ENCODE peak calls at places on chromosome 14, in six cellular contexts. G is NCI-H460; O is stimulated activated CD4-positive, alpha-beta T cell treated with anti-CD3 and anti-CD28 coated beads, Interleukin-1b, Interleukin-23, amount 100 ng/mL, for 24 hours; M is Caco-2; U is NCI-H1105 treated with DMSO at 0.1 percent for 48 hours; W is GM12864. S is an unnamed sample.

GRCh38 chr14:33679461-33680225 is 271.2 kb downstream of the EGLN3 start:
- DNase-seq in G (no peak), O (no peak), M (no peak), U (no peak), W (no peak), S (no peak)

GRCh38 chr14:103126873-103127304 is 3.6 kb downstream of the TNFAIP2 start:
- DNase-seq in G (no peak), O (no peak), M (peak), U (no peak), W (no peak), S (no peak)

GRCh38 chr14:23057757-23058653 is 685 bp upstream of the CDH24 start:
- DNase-seq in G (peak), O (peak), M (peak), U (no peak), W (peak), S (no peak)

GRCh38 chr14:93712838-93713724 is 75.2 kb downstream of the PRIMA1 start:
- DNase-seq in G (no peak), O (no peak), M (no peak), U (no peak), W (no peak), S (no peak)

GRCh38 chr14:83816755-83817154 is 1713.2 kb upstream of the FLRT2 start:
- DNase-seq in G (peak), O (no peak), M (peak), U (no peak), W (no peak), S (no peak)

GRCh38 chr14:49581961-49582210 is 4.3 kb downstream of the RPS29 start:
- DNase-seq in G (no peak), O (no peak), M (no peak), U (no peak), W (no peak), S (no peak)

GRCh38 chr14:98958048-98959031 is 313.7 kb downstream of the BCL11B start:
- DNase-seq in G (no peak), O (no peak), M (no peak), U (peak), W (no peak), S (no peak)

GRCh38 chr14:91931478-91932088 is 15.9 kb downstream of the FBLN5 start:
- DNase-seq in G (no peak), O (no peak), M (no peak), U (no peak), W (no peak), S (no peak)